ENCODE peak calls at places on chromosomes 4 and X, in ten cellular contexts. M is progenitor cell of endocrine pancreas; C is PC-9; N is NB4; V is activated B cell treated with CpG ODN at 0.5 μM for 24 hours; L is CD8-positive, alpha-beta T cell; Y is WERI-Rb-1; F is heart left ventricle; Z is AG04450; I is lower leg skin. B is an unnamed sample.

GRCh38 chr4:29972121-29972520 is 748.0 kb upstream of the PCDH7 start:
- DNase-seq in V (no peak), L (no peak), C (no peak), I (no peak), Y (no peak), M (no peak), Z (no peak), N (no peak), F (no peak), B (peak)

GRCh38 chr4:102759835-102760644 is 728 bp downstream of the MANBA start:
- DNase-seq in M (no peak), Y (no peak), N (peak), C (peak), Z (no peak), V (no peak), F (peak), I (peak), L (no peak), B (peak)

GRCh38 chr4:1813915-1814314 is 20.8 kb downstream of the FGFR3 start:
- DNase-seq in L (no peak), I (no peak), F (no peak), Y (peak), Z (no peak), M (no peak), V (no peak), C (no peak), N (no peak), B (peak)

GRCh38 chr4:82706349-82707000 is 92.1 kb downstream of the SCD5 start:
- DNase-seq in V (no peak), L (no peak), F (no peak), Z (no peak), Y (no peak), C (no peak), M (no peak), I (no peak), N (no peak), B (peak)

GRCh38 chr4:83269256-83269655 is 15.3 kb downstream of the COQ2 start:
- DNase-seq in N (no peak), M (no peak), Z (no peak), I (no peak), V (no peak), Y (no peak), L (no peak), F (no peak), C (no peak), B (no peak)

GRCh38 chr4:41178372-41179085 is 35.8 kb downstream of the APBB2 start:
- DNase-seq in V (no peak), C (no peak), M (no peak), L (no peak), Y (no peak), Z (no peak), I (no peak), N (no peak), F (no peak), B (peak)

GRCh38 chr4:86058621-86059020 is 301.2 kb downstream of the MAPK10 start:
- DNase-seq in Y (no peak), V (no peak), F (no peak), M (no peak), I (no peak), N (no peak), L (no peak), C (no peak), Z (no peak), B (no peak)

GRCh38 chr4:94084155-94084554 is 123.5 kb upstream of the SMARCAD1 start:
- DNase-seq in F (no peak), V (no peak), Z (no peak), N (no peak), I (no peak), Y (no peak), L (no peak), M (no peak), C (no peak), B (no peak)

GRCh38 chr4:140691369-140691768 is 64.8 kb downstream of the TBC1D9 start:
- DNase-seq in N (no peak), L (no peak), F (no peak), Y (no peak), C (no peak), M (no peak), V (no peak), I (peak), Z (peak), B (peak)

GRCh38 chrX:74422576-74423288 is 1.4 kb downstream of the SLC16A2 start:
- DNase-seq in N (peak), L (no peak), Y (peak), C (no peak), Z (peak), M (peak), F (peak), V (no peak), I (no peak), B (peak)

GRCh38 chr4:13511101-13511500 is 27.0 kb upstream of the RAB28 start:
- DNase-seq in L (no peak), N (no peak), C (no peak), V (no peak), M (no peak), Y (no peak), Z (no peak), I (no peak), F (no peak), B (peak)

GRCh38 chr4:38872620-38873019 is 5.0 kb downstream of the FAM114A1 start:
- DNase-seq in C (peak), M (no peak), Y (no peak), I (peak), Z (no peak), F (no peak), V (no peak), N (no peak), L (no peak), B (peak)

GRCh38 chr4:40333921-40334352 is 1.2 kb upstream of the CHRNA9 start:
- DNase-seq in Y (peak), F (no peak), C (peak), V (no peak), M (no peak), N (no peak), L (no peak), Z (peak), I (no peak), B (peak)

GRCh38 chr4:73451404-73451803 is 15.4 kb downstream of the AFP start:
- DNase-seq in V (no peak), Z (no peak), I (no peak), F (no peak), C (no peak), Y (no peak), N (no peak), L (no peak), M (no peak), B (peak)

GRCh38 chrX:153669901-153670731 is 3.5 kb downstream of the PNCK start:
- DNase-seq in N (no peak), M (no peak), L (no peak), I (no peak), F (no peak), C (no peak), Y (no peak), Z (no peak), V (no peak), B (no peak)

GRCh38 chr4:100935090-100935489 is 412.2 kb downstream of the PPP3CA start:
- DNase-seq in L (no peak), M (no peak), F (no peak), Y (no peak), C (no peak), V (no peak), N (peak), I (no peak), Z (no peak), B (peak)

GRCh38 chr4:20251061-20251795 is 477 bp upstream of the SLIT2 start:
- DNase-seq in V (no peak), Y (no peak), I (no peak), N (no peak), F (no peak), Z (no peak), M (no peak), C (no peak), L (no peak), B (no peak)

GRCh38 chrX:18098704-18099103 is 122.0 kb downstream of the BEND2 start:
- DNase-seq in Y (no peak), V (no peak), C (no peak), M (no peak), F (peak), L (no peak), N (no peak), I (no peak), Z (no peak), B (no peak)

GRCh38 chr4:53841711-53842110 is 222.7 kb downstream of the CHIC2 start:
- DNase-seq in N (no peak), L (no peak), I (no peak), Z (no peak), C (no peak), M (no peak), Y (no peak), V (no peak), F (no peak), B (no peak)

GRCh38 chr4:128831526-128832252 is 22.2 kb downstream of the JADE1 start:
- DNase-seq in M (no peak), V (no peak), Z (no peak), N (no peak), C (no peak), I (no peak), Y (peak), F (no peak), L (no peak), B (no peak)

GRCh38 chr4:181784881-181785280 is 458.3 kb upstream of the TENM3 start:
- DNase-seq in M (no peak), I (no peak), Z (no peak), Y (no peak), C (no peak), N (no peak), V (no peak), F (no peak), L (no peak), B (no peak)

GRCh38 chr4:152352645-152353116 is 183.2 kb downstream of the FBXW7 start:
- DNase-seq in N (peak), V (no peak), L (no peak), C (no peak), F (peak), I (peak), Z (peak), M (no peak), Y (peak), B (peak)

GRCh38 chrX:130174051-130174704 is 2.4 kb downstream of the RAB33A start:
- DNase-seq in C (peak), N (peak), Z (no peak), M (no peak), V (no peak), L (no peak), I (peak), F (peak), Y (no peak), B (peak)

GRCh38 chr4:132642196-132642817 is 506.8 kb upstream of the PCDH10 start:
- DNase-seq in I (no peak), N (peak), L (no peak), F (no peak), M (peak), C (peak), Y (peak), Z (peak), V (no peak), B (peak)
- TF ChIP-seq CTCF in I (no peak), N (peak), L (no peak), F (peak), M (peak), C (peak), Y (peak), Z (peak), V (no peak), B (peak)

GRCh38 chr4:34953145-34953799 is 1291.0 kb downstream of the ARAP2 start:
- DNase-seq in Z (no peak), N (peak), I (no peak), F (no peak), M (no peak), Y (peak), C (no peak), V (no peak), L (no peak), B (no peak)
- TF ChIP-seq CTCF in Z (no peak), N (peak), I (no peak), F (no peak), M (no peak), Y (peak), C (no peak), V (no peak), L (no peak), B (no peak)

GRCh38 chr4:3436798-3437581 is 4.8 kb upstream of the HGFAC start:
- DNase-seq in Y (no peak), M (no peak), L (no peak), I (peak), Z (no peak), N (no peak), C (peak), F (no peak), V (no peak), B (peak)

GRCh38 chr4:3438847-3439180 is 3.0 kb upstream of the HGFAC start:
- DNase-seq in V (no peak), M (no peak), C (no peak), L (no peak), N (no peak), Z (no peak), F (no peak), Y (no peak), I (no peak), B (no peak)

GRCh38 chr4:3439391-3439790 is 2.4 kb upstream of the HGFAC start:
- DNase-seq in F (no peak), Y (no peak), C (no peak), M (no peak), V (no peak), I (no peak), L (no peak), N (no peak), Z (no peak), B (no peak)

GRCh38 chr4:3437582-3437936 is 4.2 kb upstream of the HGFAC start:
- DNase-seq in Y (no peak), I (no peak), L (no peak), N (no peak), M (no peak), F (no peak), C (no peak), Z (no peak), V (no peak), B (no peak)

GRCh38 chr4:3437998-3438846 is 3.5 kb upstream of the HGFAC start:
- DNase-seq in C (no peak), N (no peak), F (no peak), L (no peak), Y (no peak), M (no peak), I (no peak), V (no peak), Z (no peak), B (no peak)
- TF ChIP-seq CTCF in C (no peak), N (no peak), F (no peak), L (no peak), Y (no peak), M (no peak), I (no peak), V (no peak), Z (no peak), B (no peak)

GRCh38 chr4:8548731-8549351 is 31.4 kb upstream of the GPR78 start:
- DNase-seq in M (no peak), C (peak), V (no peak), Z (no peak), N (no peak), I (no peak), F (no peak), Y (no peak), L (no peak), B (no peak)

GRCh38 chr4:8547912-8548730 is 32.1 kb upstream of the GPR78 start:
- DNase-seq in C (peak), V (no peak), Z (no peak), M (no peak), F (no peak), L (no peak), I (no peak), N (no peak), Y (no peak), B (no peak)

GRCh38 chr4:8545439-8545765 is 34.8 kb upstream of the GPR78 start:
- DNase-seq in N (no peak), I (no peak), V (no peak), Z (no peak), F (no peak), L (no peak), C (no peak), M (no peak), Y (no peak), B (no peak)

GRCh38 chr4:8546766-8547107 is 33.5 kb upstream of the GPR78 start:
- DNase-seq in Z (no peak), N (no peak), L (no peak), Y (no peak), F (no peak), I (no peak), C (no peak), V (no peak), M (no peak), B (no peak)

GRCh38 chr4:8547108-8547911 is 32.9 kb upstream of the GPR78 start:
- DNase-seq in I (no peak), F (no peak), M (no peak), L (no peak), N (peak), C (peak), Y (peak), V (no peak), Z (no peak), B (peak)
- TF ChIP-seq CTCF in I (no peak), F (peak), M (peak), L (no peak), N (peak), C (peak), Y (peak), V (no peak), Z (peak), B (peak)

GRCh38 chr4:37383579-37384229 is 139.2 kb downstream of the NWD2 start:
- DNase-seq in V (no peak), C (peak), I (no peak), Y (peak), F (no peak), L (no peak), N (peak), M (no peak), Z (no peak), B (peak)
- TF ChIP-seq CTCF in V (no peak), C (peak), I (no peak), Y (peak), F (peak), L (peak), N (peak), M (peak), Z (peak), B (peak)

B was measured in fibroblast of mammary gland.